ENCODE peak calls at places on chromosomes 12 and 14, in four cellular contexts. J is heart left ventricle; V is hypothalamus; O is CD4-positive, alpha-beta T cell. S is an unnamed sample.

GRCh38 chr12:88325828-88326214 is 183.7 kb downstream of the TMTC3 start:
- DNase-seq in J (no peak), V (no peak), O (no peak), S (no peak)

GRCh38 chr14:37796703-37797416 is 201.4 kb downstream of the TTC6 start:
- DNase-seq in J (no peak), V (no peak), O (no peak), S (no peak)

GRCh38 chr14:65933400-65934068 is 521.0 kb downstream of the FUT8 start:
- DNase-seq in J (no peak), V (no peak), O (no peak), S (no peak)

GRCh38 chr14:95034806-95035205 is 122.5 kb downstream of the DICER1 start:
- DNase-seq in J (no peak), V (no peak), O (no peak), S (no peak)

GRCh38 chr12:1691123-1692007 is 495 bp downstream of the ADIPOR2 start:
- DNase-seq in J (peak; percentile 57), V (no peak), O (no peak), S (no peak)

GRCh38 chr14:90714811-90715210 is 101.4 kb downstream of the TTC7B start:
- DNase-seq in J (no peak), V (no peak), O (no peak), S (no peak)

GRCh38 chr12:70197362-70197744 is 45.9 kb upstream of the CNOT2 start:
- DNase-seq in J (no peak), V (no peak), O (no peak), S (no peak)

GRCh38 chr14:76768201-76768656 is 7.0 kb downstream of the VASH1 start:
- DNase-seq in J (peak; percentile 85), V (no peak), O (peak; percentile 40), S (no peak)

GRCh38 chr12:90908465-90908864 is 46.5 kb downstream of the CCER1 start:
- DNase-seq in J (no peak), V (no peak), O (no peak), S (no peak)

GRCh38 chr14:76870146-76870545 is 43.9 kb downstream of the LRRC74A start:
- DNase-seq in J (no peak), V (no peak), O (no peak), S (no peak)

GRCh38 chr12:75690556-75690955 is 179.1 kb upstream of the KRR1 start:
- DNase-seq in J (no peak), V (no peak), O (no peak), S (no peak)